ENCODE peak calls at places on chromosomes 3 and 15, in four cellular contexts. B is neural progenitor cell, X is keratinocyte, I is endothelial cell of umbilical vein. R is an unnamed sample. For H3K36me3 and H4K20me1, the result is how much of the 10 kb centered on the place peaks cover.

GRCh38 chr3:67460841-67461240 is 193.6 kb downstream of the SUCLG2 start:
- DNase-seq in B (no peak), X (no peak), I (no peak), R (no peak)

GRCh38 chr3:33900440-33900808 is 102.0 kb downstream of the PDCD6IP start:
- DNase-seq in B (no peak), X (no peak), I (no peak), R (no peak)

GRCh38 chr3:23389089-23389488 is 186.0 kb downstream of the UBE2E2 start:
- DNase-seq in B (no peak), X (no peak), I (no peak), R (no peak)

GRCh38 chr3:52532517-52532837 is 1.2 kb downstream of the NT5DC2 start:
- DNase-seq in B (peak), X (no peak), I (peak), R (no peak)

GRCh38 chr15:101368868-101369642 is 74.0 kb upstream of the SNRPA1 start:
- DNase-seq in B (no peak), X (no peak), I (no peak), R (no peak)

GRCh38 chr15:39643747-39644520 is 63.1 kb downstream of the THBS1 start:
- DNase-seq in B (peak), X (no peak), I (no peak), R (no peak)

GRCh38 chr3:161314836-161315391 is 56.4 kb downstream of the SPTSSB start:
- DNase-seq in B (no peak), X (no peak), I (peak), R (no peak)

GRCh38 chr3:133293397-133294107 is 106.3 kb upstream of the BFSP2 start:
- DNase-seq in B (no peak), X (no peak), I (peak), R (no peak)

GRCh38 chr3:9396632-9397330 is 634 bp upstream of the SETD5 start:
- DNase-seq in B (peak), X (peak), I (peak), R (peak)

GRCh38 chr3:62724503-62724902 is 150.7 kb downstream of the CADPS start:
- DNase-seq in B (no peak), X (no peak), I (no peak), R (no peak)

GRCh38 chr3:93991286-93992030 is 11.5 kb downstream of the ARL13B start:
- DNase-seq in B (no peak), X (no peak), I (no peak), R (no peak)

GRCh38 chr3:174614046-174614445 is 245.1 kb upstream of the NAALADL2 start:
- DNase-seq in B (no peak), X (no peak), I (no peak), R (no peak)

GRCh38 chr3:72227536-72228070 is 442.7 kb upstream of the PROK2 start:
- DNase-seq in B (no peak), X (no peak), I (no peak), R (no peak)

GRCh38 chr3:155325263-155325835 is 31.9 kb upstream of the STRIT1 start:
- DNase-seq in B (no peak), X (no peak), I (no peak), R (no peak)

GRCh38 chr3:77887611-77888010 is 847.7 kb downstream of the ROBO2 start:
- DNase-seq in B (no peak), X (no peak), I (no peak), R (no peak)

GRCh38 chr15:68991723-68992122 is 22.8 kb upstream of the NOX5 start:
- DNase-seq in B (no peak), X (no peak), I (no peak), R (no peak)

GRCh38 chr15:89356634-89357298 is 22.1 kb upstream of the POLG start:
- DNase-seq in B (peak), X (no peak), I (no peak), R (no peak)

GRCh38 chr3:184039414-184039813 is 7.9 kb downstream of the HTR3D start:
- DNase-seq in B (no peak), X (no peak), I (no peak), R (no peak)

GRCh38 chr15:53982876-53983275 is 4.6 kb downstream of the UNC13C start:
- DNase-seq in B (no peak), X (no peak), I (no peak), R (no peak)

GRCh38 chr15:73683624-73684536 is at the start of gene CD276:
- DNase-seq in B (peak), X (no peak), I (peak), R (peak)

GRCh38 chr15:40272713-40273056 is 10.2 kb downstream of the ANKRD63 start:
- DNase-seq in B (no peak), X (no peak), I (no peak), R (no peak)

DNA sequence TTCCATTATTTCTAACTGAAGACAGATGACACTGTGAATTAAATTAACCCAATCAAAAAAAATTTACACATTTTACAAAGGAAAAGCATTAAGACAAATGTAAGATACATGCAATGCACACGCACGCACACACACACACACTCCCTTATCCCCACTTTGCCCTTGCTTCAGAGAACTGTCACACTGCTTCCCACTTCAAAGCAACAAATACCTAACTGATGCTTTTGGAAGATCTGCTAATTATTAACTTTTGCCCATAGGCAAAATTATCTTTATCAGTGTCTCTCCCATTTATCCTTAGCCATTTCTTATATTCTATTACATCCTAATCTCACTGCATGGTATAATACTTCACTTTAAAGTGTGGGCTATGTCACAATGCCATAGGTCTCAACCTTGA is 60.3 kb downstream of the SETD2 start:
- DNase-seq in B (no peak), X (no peak), I (no peak), R (no peak)
- H3K36me3 ChIP-seq in B (under half), X (under half), I (under half), R (under half)

DNA sequence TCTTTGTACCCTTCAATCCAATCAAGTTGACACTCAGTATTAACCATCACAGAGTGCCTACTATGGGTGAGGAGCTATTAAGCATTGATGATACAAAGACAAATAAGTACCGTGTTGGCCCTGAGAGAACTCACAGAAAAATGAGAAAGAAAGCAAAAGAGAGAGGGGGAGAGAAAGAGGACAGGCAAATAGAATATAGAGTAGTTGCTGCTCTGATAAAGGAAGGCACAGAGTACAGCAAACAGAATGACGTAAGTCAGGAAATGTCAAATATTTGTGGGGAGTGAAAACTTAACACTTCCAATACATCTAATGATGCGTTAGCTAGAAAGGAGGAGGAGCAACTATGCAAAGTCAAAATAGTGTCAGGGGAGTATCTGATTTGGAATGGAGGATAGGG is 320.6 kb upstream of the KCNH8 start:
- DNase-seq in B (no peak), X (no peak), I (no peak), R (no peak)
- H4K20me1 ChIP-seq in B (under half), X (under half), I (under half), R (under half)

GRCh38 chr3:100748220-100748619 is 38.9 kb downstream of the TFG start:
- DNase-seq in B (no peak), X (no peak), I (no peak), R (no peak)
- H3K36me3 ChIP-seq in B (under half), X (under half), I (under half), R (under half)

DNA sequence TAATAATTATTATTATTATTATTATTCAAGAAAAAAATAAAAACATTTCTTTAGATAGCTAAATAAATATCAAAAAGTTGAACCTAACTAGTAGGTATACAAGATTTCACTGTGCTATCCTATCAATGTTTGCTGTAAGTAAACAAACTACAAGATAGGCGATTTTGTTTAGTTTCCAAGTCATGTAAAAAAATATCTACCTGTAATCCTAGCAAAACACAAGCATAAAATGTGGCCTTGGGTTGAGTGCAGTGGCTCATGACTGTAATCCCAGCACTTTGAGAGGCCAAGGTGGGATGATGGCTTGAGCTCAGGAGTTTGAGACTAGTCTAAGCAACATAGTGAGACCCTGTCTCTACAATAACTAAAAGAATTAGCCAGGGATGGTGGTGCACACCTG is 71.6 kb upstream of the CSPG5 start:
- DNase-seq in B (no peak), X (no peak), I (no peak), R (no peak)
- H4K20me1 ChIP-seq in B (under half), X (under half), I (under half), R (under half)

GRCh38 chr3:177039875-177040274 is 157.4 kb downstream of the TBL1XR1 start:
- DNase-seq in B (no peak), X (no peak), I (no peak), R (no peak)

GRCh38 chr3:177041021-177041729 is 156.1 kb downstream of the TBL1XR1 start:
- DNase-seq in B (no peak), X (no peak), I (peak), R (no peak)

GRCh38 chr3:177034850-177035475 is 162.3 kb downstream of the TBL1XR1 start:
- DNase-seq in B (no peak), X (no peak), I (no peak), R (no peak)

GRCh38 chr3:177035678-177036077 is 161.6 kb downstream of the TBL1XR1 start:
- DNase-seq in B (no peak), X (no peak), I (no peak), R (no peak)

DNA sequence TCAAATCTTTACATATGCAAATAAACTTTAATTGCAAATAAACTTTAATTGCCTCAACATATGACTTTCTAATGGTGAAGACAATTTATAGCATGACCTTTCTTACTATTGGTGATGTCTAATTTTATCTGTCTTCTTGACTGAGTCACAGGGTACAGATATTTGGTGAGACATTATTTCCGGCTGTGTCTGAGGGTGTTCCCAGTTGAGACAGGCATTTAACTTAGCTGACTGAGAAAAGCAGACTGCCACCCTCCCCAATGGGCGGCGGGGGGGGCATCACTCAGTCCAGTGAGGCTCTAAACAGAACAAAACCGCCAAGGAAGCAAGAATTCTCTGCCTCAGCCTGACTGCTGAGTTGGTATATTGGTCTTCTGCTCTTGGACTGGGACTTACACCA is 160.0 kb downstream of the TBL1XR1 start:
- DNase-seq in B (no peak), X (no peak), I (no peak), R (no peak)
- H3K36me3 ChIP-seq in B (under half), X (under half), I (under half), R (under half)

DNA sequence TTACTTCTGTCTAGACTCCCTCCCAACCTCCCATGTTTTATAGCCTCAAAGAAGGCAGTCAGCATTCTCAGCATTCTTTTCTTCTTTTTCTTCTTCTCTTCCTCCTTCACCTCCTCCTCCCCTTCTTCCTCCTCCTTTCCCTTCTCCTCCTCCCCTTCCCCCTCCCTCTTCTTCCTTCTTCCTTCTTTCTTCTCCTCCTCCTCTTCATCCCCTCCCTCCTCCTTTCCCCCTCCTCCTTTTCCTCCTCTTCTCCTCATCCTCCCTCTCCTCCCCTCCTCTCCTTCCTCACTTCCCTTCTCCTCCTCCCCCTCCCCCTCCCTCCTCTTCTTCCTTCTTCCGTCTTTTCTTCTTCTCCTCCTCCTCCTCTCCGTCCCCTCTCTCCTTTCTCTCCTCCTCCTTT is 3.6 kb upstream of the LPCAT4 start:
- DNase-seq in B (no peak), X (no peak), I (no peak), R (no peak)
- H4K20me1 ChIP-seq in B (under half), X (under half), I (under half), R (under half)

DNA sequence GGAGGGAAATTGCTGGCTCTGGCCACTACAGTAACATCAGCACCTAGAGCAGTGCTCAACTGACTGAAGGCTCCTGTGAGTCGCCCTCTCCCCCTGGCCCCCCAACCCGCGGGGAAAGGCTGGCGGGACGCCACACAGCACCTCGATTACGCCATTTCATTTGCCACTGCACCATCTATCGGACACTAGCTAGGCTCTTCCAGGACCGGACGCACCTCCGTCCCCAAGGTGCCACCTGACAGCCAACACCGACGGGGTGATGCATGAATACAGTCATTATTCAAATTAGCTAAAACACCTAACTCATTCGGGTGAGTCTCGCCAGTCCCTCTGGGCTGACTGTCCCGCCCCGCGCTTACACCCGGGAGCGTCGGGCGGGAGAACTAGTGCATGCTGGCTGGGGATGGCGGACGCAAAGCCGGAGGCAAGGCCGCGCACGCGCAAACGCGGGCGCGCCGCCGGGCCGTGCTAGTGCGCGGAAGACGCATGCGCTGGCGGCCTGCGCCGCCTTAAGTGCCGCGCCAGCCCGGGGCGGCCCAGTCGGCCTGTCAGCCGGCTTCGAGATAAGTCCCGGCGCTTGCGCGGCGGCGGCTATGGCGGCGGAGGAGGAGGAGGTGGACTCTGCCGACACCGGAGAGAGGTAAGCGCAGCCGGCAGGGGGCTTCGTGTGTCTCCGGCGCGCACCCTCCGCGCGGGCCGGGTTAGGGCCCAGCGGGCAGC is at the start of gene ABHD5:
- DNase-seq in B (peak), X (peak), I (peak), R (peak)
- H3K36me3 ChIP-seq in B (under half), X (under half), I (under half), R (under half)

GRCh38 chr3:70621451-70621850 is 309.0 kb upstream of the MDFIC2 start:
- DNase-seq in B (no peak), X (no peak), I (no peak), R (no peak)
- H4K20me1 ChIP-seq in B (under half), X (under half), I (under half), R (under half)

R was measured in HCT116.